ENCODE peak calls at places on chromosomes 13 and 19, in nine cellular contexts. D is stimulated activated CD4-positive, alpha-beta T cell treated with anti-CD3 and anti-CD28 coated beads, Interleukin-1b, Interleukin-23, amount 100 ng/mL, for 1 hour; N is EL; X is frontal cortex; C is HT-29; U is erythroblast; E is fibroblast of lung; A is adipocyte; P is nephron progenitor cell. Q is an unnamed sample.
A peak's percentile ranks its signal among the peaks of the same experiment; 100 is the strongest.

GRCh38 chr13:27665761-27666160 is 44.1 kb downstream of the POLR1D start:
- DNase-seq in D (no peak), N (no peak), X (no peak), C (no peak), U (no peak), E (no peak), A (no peak), P (no peak), Q (no peak)

GRCh38 chr13:114146629-114147028 is 14.2 kb upstream of the RASA3 start:
- DNase-seq in D (no peak), N (no peak), X (no peak), C (peak; percentile 12), U (no peak), E (no peak), A (no peak), P (no peak), Q (peak; percentile 39)

GRCh38 chr13:73676550-73677040 is 457.6 kb downstream of the KLF12 start:
- DNase-seq in D (no peak), N (no peak), X (no peak), C (peak; percentile 76), U (no peak), E (no peak), A (no peak), P (no peak), Q (no peak)

GRCh38 chr13:37942929-37943328 is 73.4 kb upstream of the TRPC4 start:
- DNase-seq in D (no peak), N (no peak), X (no peak), C (no peak), U (no peak), E (no peak), A (no peak), P (no peak), Q (no peak)

GRCh38 chr19:45470147-45471081 is 2.6 kb downstream of the FOSB start:
- DNase-seq in D (peak; percentile 20), N (peak; percentile 52), X (no peak), C (peak; percentile 84), U (no peak), E (no peak), A (peak; percentile 79), P (peak; percentile 50), Q (no peak)

GRCh38 chr19:28887920-28888618 is 324.9 kb downstream of the UQCRFS1 start:
- DNase-seq in D (no peak), N (no peak), X (no peak), C (no peak), U (no peak), E (no peak), A (no peak), P (peak; percentile 62), Q (no peak)

GRCh38 chr19:17706750-17707181 is 12.5 kb upstream of the MAP1S start:
- DNase-seq in D (no peak), N (peak; percentile 50), X (no peak), C (no peak), U (peak; percentile 20), E (peak; percentile 19), A (peak; percentile 18), P (peak; percentile 57), Q (peak; percentile 54)

GRCh38 chr13:37059136-37059847 is at the start of gene SUPT20H:
- DNase-seq in D (peak; percentile 87), N (peak; percentile 90), X (peak; percentile 84), C (peak; percentile 98), U (peak; percentile 95), E (peak; percentile 88), A (peak; percentile 97), P (peak; percentile 97), Q (peak; percentile 97)

GRCh38 chr13:82636119-82636518 is 1246.2 kb downstream of the SLITRK1 start:
- DNase-seq in D (no peak), N (no peak), X (no peak), C (peak; percentile 22), U (no peak), E (peak; percentile 60), A (peak; percentile 68), P (no peak), Q (peak; percentile 13)

GRCh38 chr13:29803221-29803620 is 47.2 kb downstream of the UBL3 start:
- DNase-seq in D (no peak), N (no peak), X (no peak), C (no peak), U (no peak), E (no peak), A (no peak), P (no peak), Q (no peak)

Q was measured in GM03348.